ENCODE peak calls at places on chromosome 5, in six cellular contexts. W, F, A, Y, O and U are unnamed samples.
A peak's percentile ranks its signal among the peaks of the same experiment; 100 is the strongest.

GRCh38 chr5:18772475-18772874 is 1138.2 kb downstream of the TAF11L14 start:
- DNase-seq in F (no peak), O (no peak), W (no peak), A (peak; percentile 60), Y (peak; percentile 48), U (peak; percentile 23)

GRCh38 chr5:169126376-169127043 is 174.4 kb downstream of the SLIT3 start:
- DNase-seq in W (no peak), Y (no peak), O (no peak), F (peak; percentile 63), A (no peak), U (peak; percentile 46)

GRCh38 chr5:56534102-56534501 is 281.2 kb upstream of the MAP3K1 start:
- DNase-seq in Y (peak; percentile 89), F (peak; percentile 8), W (no peak), A (peak; percentile 80), O (no peak), U (peak; percentile 43)

GRCh38 chr5:158876263-158876942 is 223.3 kb downstream of the EBF1 start:
- DNase-seq in A (no peak), W (no peak), O (no peak), F (peak; percentile 25), Y (no peak), U (no peak)

GRCh38 chr5:132293992-132294727 is at the start of gene SLC22A4:
- DNase-seq in O (peak; percentile 91), W (peak; percentile 96), A (peak; percentile 95), F (peak; percentile 97), Y (peak; percentile 78), U (peak; percentile 89)

GRCh38 chr5:20420991-20421595 is 433.1 kb upstream of the CDH18 start:
- DNase-seq in O (no peak), W (no peak), F (no peak), Y (no peak), A (no peak), U (no peak)

GRCh38 chr5:40681351-40682311 is 1.9 kb downstream of the PTGER4 start:
- DNase-seq in Y (no peak), O (peak; percentile 46), W (peak; percentile 60), F (peak; percentile 63), A (peak; percentile 15), U (no peak)

GRCh38 chr5:34051374-34051980 is 8.5 kb upstream of the C1QTNF3 start:
- DNase-seq in F (peak; percentile 39), A (no peak), W (no peak), Y (no peak), O (no peak), U (no peak)

GRCh38 chr5:110258460-110258859 is 468.0 kb downstream of the TMEM232 start:
- DNase-seq in A (peak; percentile 71), F (peak; percentile 84), W (no peak), O (peak; percentile 27), Y (no peak), U (peak; percentile 81)

GRCh38 chr5:68554566-68555279 is 339.2 kb downstream of the PIK3R1 start:
- DNase-seq in W (no peak), F (peak; percentile 95), A (peak; percentile 41), Y (no peak), O (peak; percentile 69), U (peak; percentile 83)

GRCh38 chr5:35990941-35991592 is at the start of gene UGT3A1:
- DNase-seq in Y (no peak), A (peak; percentile 22), O (no peak), F (no peak), W (no peak), U (no peak)

GRCh38 chr5:34674226-34674625 is 18.1 kb downstream of the RAI14 start:
- DNase-seq in F (peak; percentile 96), W (no peak), O (peak; percentile 66), A (no peak), Y (peak; percentile 88), U (peak; percentile 99)

GRCh38 chr5:6734243-6734695 is 21.0 kb downstream of the TENT4A start:
- DNase-seq in W (no peak), O (no peak), Y (no peak), F (peak; percentile 66), A (no peak), U (peak; percentile 47)

GRCh38 chr5:141869514-141869913 is 8.7 kb downstream of the PCDH1 start:
- DNase-seq in Y (peak; percentile 89), F (peak; percentile 31), O (no peak), A (no peak), W (no peak), U (no peak)

GRCh38 chr5:56763711-56764466 is 51.5 kb upstream of the MAP3K1 start:
- DNase-seq in W (no peak), Y (peak; percentile 86), O (peak; percentile 29), F (peak; percentile 47), A (peak; percentile 28), U (peak; percentile 14)

GRCh38 chr5:87400305-87400899 is 12.3 kb downstream of the CCNH start:
- DNase-seq in Y (peak; percentile 43), A (peak; percentile 17), W (peak; percentile 63), O (peak; percentile 68), F (peak; percentile 62), U (peak; percentile 22)
- H3K36me3 ChIP-seq in Y (peaks cover 61% of the 10 kb centered on the region), A (no peaks in the 10 kb centered on the region), W (peaks cover 43% of the 10 kb centered on the region), O (peaks cover 8% of the 10 kb centered on the region), F (peaks cover 63% of the 10 kb centered on the region), U (peaks cover 55% of the 10 kb centered on the region)

DNA sequence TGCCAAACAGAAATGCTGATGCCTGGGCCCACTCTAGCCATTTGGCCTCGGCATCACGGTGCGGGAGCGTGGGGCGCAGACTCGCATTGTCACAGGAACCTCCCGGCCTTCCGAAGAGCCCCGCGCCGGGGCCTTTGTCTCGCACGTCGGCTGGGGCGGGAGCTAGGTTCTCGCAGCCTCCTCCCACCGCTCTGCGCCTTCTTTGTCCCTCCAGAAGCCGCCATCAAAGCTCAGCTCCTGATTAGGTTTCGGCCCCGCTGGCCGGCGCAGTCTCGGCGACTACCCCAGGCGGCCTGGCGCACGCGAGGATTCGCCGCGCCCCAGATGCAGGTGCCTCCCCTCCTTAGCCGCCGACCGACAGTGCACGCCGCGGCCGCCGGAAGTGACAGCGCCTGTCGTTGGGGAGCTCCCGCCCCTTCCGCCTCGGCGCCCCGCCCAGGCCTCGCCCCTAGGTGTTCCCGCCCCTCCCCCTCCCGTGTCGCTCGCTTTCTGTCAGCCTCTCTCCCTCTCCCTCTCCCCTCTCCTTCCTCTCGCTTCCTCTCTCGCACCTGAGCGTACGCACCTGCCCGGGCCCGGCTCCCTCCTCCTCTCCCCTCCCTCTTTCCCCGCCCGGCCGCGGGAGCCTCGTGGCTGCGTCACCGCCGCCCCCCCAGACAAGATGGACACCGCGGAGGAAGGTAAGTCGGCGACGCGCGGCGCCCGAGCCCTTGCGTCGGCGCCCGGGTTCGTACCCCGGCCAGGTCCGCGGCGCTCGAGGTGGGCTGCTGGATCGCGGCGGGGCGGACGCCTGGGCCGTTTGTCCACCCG is at the start of gene MARCHF6:
- DNase-seq in Y (peak; percentile 87), F (peak; percentile 97), W (peak; percentile 89), O (peak; percentile 87), A (peak; percentile 99), U (peak; percentile 79)
- TF ChIP-seq EZH2 in Y (no peak), F (no peak), W (no peak), O (no peak), A (no peak), U (no peak)

GRCh38 chr5:176382721-176383120 is 5.7 kb downstream of the NOP16 start:
- DNase-seq in O (no peak), W (no peak), Y (no peak), A (no peak), F (no peak), U (no peak)

GRCh38 chr5:176381979-176382378 is 6.4 kb downstream of the NOP16 start:
- DNase-seq in W (no peak), Y (no peak), A (no peak), F (no peak), O (no peak), U (no peak)

GRCh38 chr5:176383961-176384360 is 4.4 kb downstream of the NOP16 start:
- DNase-seq in O (no peak), Y (no peak), A (no peak), W (no peak), F (no peak), U (no peak)

GRCh38 chr5:176384366-176384930 is 4.0 kb downstream of the NOP16 start:
- DNase-seq in Y (no peak), A (no peak), F (no peak), W (no peak), O (no peak), U (no peak)

DNA sequence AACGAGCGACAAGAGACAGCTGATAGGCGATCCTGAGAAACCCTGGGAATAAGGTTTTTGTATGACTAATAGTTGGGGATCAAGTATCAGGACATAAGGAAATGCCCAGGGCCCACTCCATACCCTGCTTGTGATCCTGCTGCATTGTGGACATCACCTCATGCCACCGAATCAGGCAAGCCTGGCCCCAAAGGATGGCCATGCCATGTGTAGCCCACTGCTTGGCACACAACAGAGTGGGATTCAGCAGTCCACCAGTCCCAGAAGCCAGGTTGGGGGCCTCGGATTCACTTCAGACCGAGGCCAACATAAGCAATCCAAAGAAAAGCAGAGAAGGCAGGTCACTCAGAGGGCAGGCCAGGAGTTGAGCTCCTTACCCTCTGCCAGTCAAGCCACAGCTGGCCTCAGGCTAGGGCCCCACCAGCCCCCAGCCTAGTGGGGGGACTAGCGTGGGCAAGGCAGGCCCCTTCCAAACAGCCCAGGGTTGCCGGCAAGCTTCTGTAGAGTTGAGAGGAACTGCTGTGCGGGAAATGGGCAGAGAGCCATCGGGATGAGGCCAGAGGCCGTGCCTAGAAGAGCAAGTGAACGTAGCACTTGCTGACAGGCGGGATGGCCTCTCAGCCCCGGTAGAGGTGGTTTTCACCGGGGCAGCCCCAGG is 5.0 kb downstream of the NOP16 start:
- DNase-seq in O (no peak), W (no peak), A (no peak), Y (no peak), F (no peak), U (no peak)
- H3K36me3 ChIP-seq in O (peaks cover 16% of the 10 kb centered on the region), W (peaks cover 12% of the 10 kb centered on the region), A (no peaks in the 10 kb centered on the region), Y (peaks cover 46% of the 10 kb centered on the region), F (peaks cover 19% of the 10 kb centered on the region), U (peaks cover 27% of the 10 kb centered on the region)

GRCh38 chr5:129460121-129460950 is at the start of gene ADAMTS19:
- DNase-seq in Y (no peak), F (peak; percentile 46), O (peak; percentile 44), W (peak; percentile 37), A (peak; percentile 78), U (peak; percentile 55)
- TF ChIP-seq EZH2 in Y (no peak), F (peak; percentile 80), O (no peak), W (peak; percentile 27), A (peak; percentile 27), U (no peak)

DNA sequence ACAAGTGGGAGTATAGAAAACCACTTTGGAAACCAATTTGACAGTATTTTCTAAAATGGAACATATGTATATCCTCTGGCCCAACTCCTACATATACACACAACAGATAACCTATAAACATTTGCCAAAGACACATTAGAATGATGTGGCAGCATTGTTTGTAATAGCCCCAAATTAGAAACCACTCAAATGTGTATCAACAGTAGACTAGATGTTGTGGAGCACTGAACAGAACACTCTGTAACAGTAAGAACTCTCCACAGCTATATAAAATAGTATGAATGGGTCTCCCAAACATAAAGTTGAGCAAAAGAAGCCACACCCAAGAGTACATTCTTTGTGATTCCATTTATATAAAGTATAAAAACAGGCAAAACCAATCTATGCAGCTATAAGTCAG is 6.1 kb downstream of the ZNF622 start:
- DNase-seq in F (no peak), W (no peak), A (no peak), Y (no peak), O (peak; percentile 41), U (no peak)
- H3K36me3 ChIP-seq in F (peaks cover 60% of the 10 kb centered on the region), W (peaks cover 22% of the 10 kb centered on the region), A (no peaks in the 10 kb centered on the region), Y (peaks cover 70% of the 10 kb centered on the region), O (peaks cover 17% of the 10 kb centered on the region), U (peaks cover 57% of the 10 kb centered on the region)